ENCODE peak calls at places on chromosome 20, in five cellular contexts. D is upper lobe of left lung, B is K562, M is GM12878, N is HepG2. S is an unnamed sample. For H3K9me3, the result is how much of the 10 kb centered on the place peaks cover.

GRCh38 chr20:53707341-53708102 is 113.9 kb upstream of the ZNF217 start:
- ATAC-seq in D (no peak), B (no peak), M (peak), N (no peak), S (no peak)

GRCh38 chr20:20668639-20669038 is 43.8 kb downstream of the RALGAPA2 start:
- ATAC-seq in D (no peak), B (no peak), M (peak), N (no peak), S (no peak)

GRCh38 chr20:38112249-38112942 is 52.7 kb downstream of the TGM2 start:
- ATAC-seq in D (no peak), B (no peak), M (peak), N (no peak), S (no peak)

GRCh38 chr20:41171736-41172295 is 34.5 kb downstream of the PLCG1 start:
- ATAC-seq in D (no peak), B (no peak), M (no peak), N (no peak), S (no peak)

GRCh38 chr20:17403496-17403895 is 127.7 kb downstream of the BFSP1 start:
- ATAC-seq in D (no peak), B (no peak), M (no peak), N (no peak), S (no peak)

GRCh38 chr20:25288291-25289181 is 40.7 kb downstream of the PYGB start:
- ATAC-seq in D (no peak), B (no peak), M (peak), N (no peak), S (no peak)

GRCh38 chr20:31594558-31595379 is 10.3 kb upstream of the ID1 start:
- ATAC-seq in D (peak), B (no peak), M (no peak), N (peak), S (peak)

GRCh38 chr20:16302818-16303217 is 270.4 kb downstream of the KIF16B start:
- ATAC-seq in D (no peak), B (no peak), M (no peak), N (no peak), S (no peak)

GRCh38 chr20:43731469-43731868 is 4.7 kb upstream of the GTSF1L start:
- ATAC-seq in D (no peak), B (peak), M (peak), N (no peak), S (no peak)

GRCh38 chr20:18164356-18164755 is 26.7 kb downstream of the KAT14 start:
- ATAC-seq in D (no peak), B (no peak), M (no peak), N (no peak), S (no peak)

GRCh38 chr20:62087632-62088031 is 22.0 kb upstream of the TAF4 start:
- ATAC-seq in D (no peak), B (no peak), M (no peak), N (no peak), S (no peak)

GRCh38 chr20:13809373-13809772 is 24.5 kb downstream of the NDUFAF5 start:
- ATAC-seq in D (no peak), B (no peak), M (no peak), N (no peak), S (no peak)
- TF ChIP-seq POLR2AphosphoS5 in D (no peak), B (no peak), M (no peak), N (no peak), S (no peak)

DNA sequence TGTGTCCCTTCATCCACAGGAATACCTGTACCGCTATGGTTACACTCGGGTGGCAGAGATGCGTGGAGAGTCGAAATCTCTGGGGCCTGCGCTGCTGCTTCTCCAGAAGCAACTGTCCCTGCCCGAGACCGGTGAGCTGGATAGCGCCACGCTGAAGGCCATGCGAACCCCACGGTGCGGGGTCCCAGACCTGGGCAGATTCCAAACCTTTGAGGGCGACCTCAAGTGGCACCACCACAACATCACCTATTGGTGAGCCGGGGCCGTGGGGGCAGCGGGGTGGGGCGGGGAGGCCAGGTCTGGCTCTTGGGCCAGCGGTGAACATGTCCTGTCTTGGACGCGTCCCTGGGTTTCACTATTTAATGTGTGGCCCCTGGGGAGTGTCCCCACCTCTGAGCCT is 1.1 kb downstream of the MMP9 start:
- ATAC-seq in D (no peak), B (no peak), M (no peak), N (no peak), S (no peak)
- TF ChIP-seq EP300 in D (no peak), B (no peak), M (no peak), N (no peak), S (no peak)

GRCh38 chr20:47981242-47981641 is 196.0 kb upstream of the SULF2 start:
- ATAC-seq in D (no peak), B (no peak), M (no peak), N (no peak), S (no peak)
- H3K9me3 ChIP-seq in D (under half), B (under half), M (under half), N (under half), S (under half)

GRCh38 chr20:52224920-52225319 is 33.3 kb upstream of the ZFP64 start:
- ATAC-seq in D (no peak), B (no peak), M (no peak), N (no peak), S (no peak)

GRCh38 chr20:52217689-52218395 is 26.3 kb upstream of the ZFP64 start:
- ATAC-seq in D (no peak), B (no peak), M (no peak), N (no peak), S (no peak)

DNA sequence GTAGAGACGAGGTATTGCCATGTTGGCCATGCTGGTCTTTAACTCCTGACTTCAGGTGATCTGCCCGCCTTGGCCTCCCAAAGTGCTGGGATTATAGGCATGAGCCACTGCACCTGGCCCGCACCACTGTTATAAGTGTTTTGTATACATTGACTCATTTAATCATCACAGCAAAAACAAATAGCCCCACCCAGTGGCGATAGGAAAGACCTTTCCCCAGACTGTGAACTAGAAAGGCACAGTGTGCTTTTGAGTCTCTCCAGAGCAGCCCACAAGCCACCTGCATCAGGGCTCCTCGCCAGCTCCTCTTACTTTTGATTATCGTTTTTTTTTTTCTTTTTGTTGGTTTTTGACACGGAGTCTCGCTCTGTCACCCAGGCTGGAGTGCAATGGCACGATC is 27.9 kb upstream of the ZFP64 start:
- ATAC-seq in D (no peak), B (no peak), M (no peak), N (peak), S (no peak)
- TF ChIP-seq POLR2AphosphoS5 in D (no peak), B (no peak), M (no peak), N (no peak), S (no peak)

DNA sequence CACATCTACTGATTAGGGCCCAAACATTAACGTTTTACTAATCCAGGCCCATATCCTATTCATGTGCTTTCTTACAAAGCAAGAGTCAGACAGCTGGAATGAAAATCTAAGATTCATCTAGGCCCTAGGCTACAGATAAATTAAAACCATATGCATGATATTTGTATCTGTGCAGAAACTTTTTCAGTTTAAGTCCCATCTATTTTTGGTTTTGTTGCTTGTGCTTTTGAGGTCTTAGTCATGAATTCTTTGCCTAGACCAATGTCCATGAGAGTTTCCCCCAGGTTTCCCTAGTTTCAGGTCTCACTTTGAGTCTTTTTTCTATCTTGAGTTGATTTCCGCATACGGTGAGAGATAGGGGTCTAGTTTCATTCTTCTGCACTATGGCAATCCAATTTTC is 20.2 kb downstream of the ADNP start:
- ATAC-seq in D (no peak), B (no peak), M (peak), N (no peak), S (no peak)
- TF ChIP-seq EP300 in D (no peak), B (no peak), M (no peak), N (no peak), S (no peak)

DNA sequence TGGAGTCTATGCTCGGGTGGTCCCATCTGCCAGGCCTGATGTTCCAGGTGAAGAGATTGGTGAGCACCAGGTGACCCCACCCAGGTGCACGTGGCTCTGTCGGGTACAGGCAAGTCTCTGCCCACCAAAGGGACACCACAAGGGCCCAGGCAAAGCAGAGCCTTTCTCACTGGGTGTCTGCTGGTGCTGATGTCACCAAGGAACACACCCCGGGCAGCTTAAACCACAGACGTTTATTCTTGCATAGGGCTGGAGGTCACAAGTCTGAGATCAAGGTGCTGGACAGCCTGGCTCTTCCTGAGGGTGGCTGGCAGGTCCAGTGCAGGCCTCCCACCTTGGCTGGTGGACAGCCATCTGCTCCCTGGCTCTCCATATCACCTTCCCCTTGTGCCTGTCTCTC is 100.7 kb upstream of the CD93 start:
- ATAC-seq in D (peak), B (no peak), M (no peak), N (peak), S (no peak)
- H3K9me3 ChIP-seq in D (under half), B (under half), M (under half), N (under half), S (under half)

GRCh38 chr20:36925234-36925633 is 26.3 kb downstream of the SAMHD1 start:
- ATAC-seq in D (no peak), B (no peak), M (no peak), N (no peak), S (no peak)
- TF ChIP-seq POLR2AphosphoS5 in D (no peak), B (no peak), M (no peak), N (no peak), S (no peak)

DNA sequence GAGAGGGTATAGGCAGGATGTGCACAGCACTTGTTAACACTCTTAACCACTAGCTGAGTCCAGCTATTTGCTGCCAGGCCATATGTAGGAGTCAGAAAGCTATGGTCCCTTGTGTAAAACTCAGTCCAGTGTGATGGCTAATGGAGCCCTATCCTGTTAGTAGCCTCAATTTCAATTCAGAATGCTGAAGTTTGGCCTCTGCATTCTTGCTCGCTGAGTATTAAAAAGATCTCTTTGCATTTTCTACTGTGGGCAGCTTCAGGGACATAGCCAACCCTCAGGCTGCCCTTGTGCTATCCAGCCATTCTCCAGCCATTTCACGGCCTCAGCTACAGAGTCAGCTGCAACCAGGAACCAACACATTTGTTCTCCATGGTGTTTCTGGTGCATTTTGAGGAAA is 92.5 kb downstream of the SPTLC3 start:
- ATAC-seq in D (no peak), B (no peak), M (no peak), N (no peak), S (no peak)
- TF ChIP-seq EP300 in D (no peak), B (no peak), M (no peak), N (no peak), S (no peak)

GRCh38 chr20:59605691-59606364 is 1.5 kb downstream of the PHACTR3 start:
- ATAC-seq in D (no peak), B (no peak), M (no peak), N (no peak), S (no peak)
- H3K9me3 ChIP-seq in D (under half), B (under half), M (under half), N (under half), S (under half)

DNA sequence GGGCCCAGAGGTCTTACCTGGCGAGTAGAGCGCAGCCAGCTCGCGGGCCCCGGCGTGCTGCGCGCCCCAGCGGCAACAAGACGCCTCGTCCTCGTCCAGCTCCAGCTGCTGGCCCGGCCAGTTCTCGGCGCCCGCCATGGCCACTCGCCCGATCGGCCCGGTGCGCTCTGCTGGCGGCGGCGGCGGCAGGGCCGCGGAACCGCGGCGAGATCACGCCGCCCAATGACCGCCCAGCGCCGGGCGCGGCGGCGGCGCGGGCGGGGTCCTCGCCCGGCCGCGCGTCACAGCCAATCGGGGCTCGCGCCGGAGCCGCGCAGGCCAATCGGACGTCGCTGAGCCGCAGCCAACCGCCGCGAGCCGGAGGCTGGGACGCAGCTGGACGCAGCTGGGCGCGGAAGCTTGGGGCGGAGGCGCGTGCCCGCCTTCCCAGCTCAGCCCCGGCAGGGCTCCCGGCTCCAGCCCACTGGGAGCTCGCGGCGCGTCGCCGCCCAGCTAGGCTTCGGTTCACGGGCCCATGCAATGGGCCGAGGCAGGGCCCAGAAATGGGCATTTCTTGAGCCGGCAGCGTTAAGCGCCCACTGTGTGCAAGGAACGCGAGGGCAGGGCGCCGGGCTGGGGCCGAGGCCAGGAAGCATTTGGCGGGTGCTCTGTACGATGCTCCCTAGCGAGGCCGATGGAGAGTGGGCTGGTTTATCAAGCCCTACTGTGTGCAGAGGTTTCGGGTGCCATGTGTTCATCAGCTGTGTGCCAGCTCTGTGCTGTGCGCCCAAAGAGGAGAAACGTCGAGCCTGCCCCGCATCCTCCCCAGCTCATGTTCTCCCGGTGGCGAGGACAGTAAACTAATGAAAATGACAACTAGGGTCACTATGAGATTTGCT is at the start of gene PEDS1:
- ATAC-seq in D (peak), B (peak), M (peak), N (peak), S (peak)
- TF ChIP-seq POLR2AphosphoS5 in D (peak), B (peak), M (peak), N (peak), S (peak)

S was measured in gastroesophageal sphincter.